ENCODE peak calls at places on chromosomes 1 and 21, in four cellular contexts. Q, F, D and I are unnamed samples.

GRCh38 chr21:21163904-21164303 is 165.7 kb downstream of the NCAM2 start:
- DNase-seq in Q (no peak), D (no peak), F (no peak), I (peak)

GRCh38 chr21:41764558-41765392 is 2.1 kb downstream of the RIPK4 start:
- DNase-seq in Q (no peak), F (no peak), D (no peak), I (no peak)

GRCh38 chr1:21182181-21182711 is 5.5 kb upstream of the EIF4G3 start:
- DNase-seq in Q (peak), F (no peak), D (no peak), I (no peak)

GRCh38 chr21:44303490-44303981 is 3.7 kb downstream of the PFKL start:
- DNase-seq in Q (no peak), F (no peak), D (no peak), I (no peak)

GRCh38 chr1:117613969-117614865 is 8.4 kb downstream of the TENT5C start:
- DNase-seq in Q (no peak), F (no peak), D (no peak), I (no peak)

GRCh38 chr1:15288173-15288926 is 41.3 kb downstream of the FHAD1 start:
- DNase-seq in F (no peak), D (no peak), Q (peak), I (no peak)

GRCh38 chr1:6423321-6423999 is 1.1 kb upstream of the ESPN start:
- DNase-seq in D (no peak), Q (peak), F (peak), I (peak)

GRCh38 chr21:35138665-35139381 is 89.7 kb upstream of the RUNX1 start:
- DNase-seq in D (no peak), F (peak), Q (no peak), I (peak)

GRCh38 chr1:18325151-18325550 is 155.6 kb upstream of the KLHDC7A start:
- DNase-seq in Q (no peak), D (no peak), F (no peak), I (no peak)

GRCh38 chr1:100178092-100178491 is at the start of gene LRRC39:
- DNase-seq in F (no peak), Q (no peak), D (no peak), I (no peak)

GRCh38 chr1:109719337-109719837 is 7.3 kb downstream of the GSTM5 start:
- DNase-seq in F (peak), Q (no peak), D (no peak), I (no peak)

GRCh38 chr21:42153046-42153685 is 65.8 kb upstream of the ABCG1 start:
- DNase-seq in F (no peak), D (no peak), Q (peak), I (no peak)

GRCh38 chr1:240134596-240134995 is 42.9 kb downstream of the FMN2 start:
- DNase-seq in F (no peak), Q (no peak), D (no peak), I (no peak)

GRCh38 chr1:116556289-116557006 is 14.4 kb downstream of the CD58 start:
- DNase-seq in Q (peak), D (peak), F (peak), I (no peak)

GRCh38 chr1:111727056-111727455 is 12.1 kb downstream of the INKA2 start:
- DNase-seq in Q (no peak), D (no peak), F (no peak), I (no peak)

GRCh38 chr1:77281491-77282186 is at the start of gene AK5:
- DNase-seq in D (peak), F (peak), Q (peak), I (peak)

GRCh38 chr1:44721521-44722361 is 9.2 kb downstream of the RNU5D-1 start:
- DNase-seq in F (peak), Q (peak), D (no peak), I (peak)

GRCh38 chr1:115429242-115429641 is 91.2 kb upstream of the NGF start:
- DNase-seq in F (no peak), Q (no peak), D (no peak), I (no peak)

GRCh38 chr1:83959824-83960441 is 39.0 kb downstream of the TTLL7 start:
- DNase-seq in F (no peak), D (no peak), Q (no peak), I (no peak)

GRCh38 chr1:228015276-228016180 is 8.7 kb downstream of the WNT3A start:
- DNase-seq in Q (peak), D (peak), F (no peak), I (peak)

GRCh38 chr1:84721152-84721551 is 30.9 kb upstream of the SSX2IP start:
- DNase-seq in Q (no peak), D (no peak), F (no peak), I (no peak)

GRCh38 chr1:25431495-25432363 is 1.0 kb downstream of the MACO1 start:
- DNase-seq in F (no peak), Q (no peak), D (no peak), I (no peak)

GRCh38 chr1:153963030-153963849 is at the start of gene SLC39A1:
- DNase-seq in F (peak), Q (peak), D (peak), I (peak)

GRCh38 chr1:16991571-16991970 is 11.2 kb upstream of the MFAP2 start:
- DNase-seq in D (no peak), Q (no peak), F (no peak), I (no peak)

GRCh38 chr1:25692560-25692959 is 76.0 kb downstream of the MAN1C1 start:
- DNase-seq in F (no peak), Q (no peak), D (no peak), I (peak)

GRCh38 chr1:85240174-85240601 is 19.3 kb downstream of the C1orf52 start:
- DNase-seq in F (peak), D (peak), Q (no peak), I (peak)

GRCh38 chr1:240362826-240363225 is 249.1 kb downstream of the GREM2 start:
- DNase-seq in Q (no peak), F (no peak), D (no peak), I (no peak)

DNA sequence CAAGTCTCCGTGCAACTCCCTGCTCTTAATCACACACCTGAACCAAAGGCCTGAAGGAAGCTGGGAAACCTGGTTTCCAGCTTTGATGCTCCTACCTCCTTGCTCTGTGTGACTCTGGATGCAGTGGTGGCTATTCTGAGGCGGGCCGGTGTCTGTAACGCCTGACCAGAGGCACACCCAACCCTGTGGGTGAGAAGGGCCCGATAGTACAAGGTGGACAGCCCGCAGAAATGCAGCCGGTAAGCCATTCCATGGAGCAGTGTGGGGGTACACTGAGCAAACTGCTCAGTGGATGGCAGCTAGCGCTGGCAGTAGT is 36.1 kb downstream of the AHDC1 start:
- DNase-seq in D (no peak), F (no peak), Q (no peak), I (no peak)
- TF ChIP-seq CTCF in D (no peak), F (no peak), Q (no peak), I (no peak)

DNA sequence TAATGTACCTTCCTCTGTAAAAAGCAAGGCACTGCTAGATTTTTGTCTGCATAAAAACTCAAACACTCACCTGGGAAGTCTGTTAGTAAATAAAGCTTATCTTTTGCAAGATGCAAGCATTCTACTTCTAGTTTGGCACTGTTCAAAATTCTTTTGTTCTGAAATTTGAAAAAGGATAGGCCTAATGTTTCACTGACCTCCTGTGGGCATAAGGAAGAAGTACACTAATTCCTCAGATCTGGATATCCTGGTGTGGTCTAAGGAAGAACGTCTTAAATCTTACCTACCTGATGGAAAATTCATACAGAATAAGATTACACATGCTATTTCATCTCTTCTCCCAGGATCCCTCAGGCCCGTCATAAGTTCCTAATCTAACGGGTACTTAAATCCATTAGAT is 93.5 kb upstream of the CAMK1G start:
- DNase-seq in Q (no peak), D (no peak), F (no peak), I (no peak)
- TF ChIP-seq CTCF in Q (peak), D (peak), F (no peak), I (no peak)

GRCh38 chr1:24286246-24287010 is 32.7 kb upstream of the GRHL3 start:
- DNase-seq in Q (no peak), F (no peak), D (no peak), I (no peak)
- TF ChIP-seq CTCF in Q (no peak), F (no peak), D (no peak), I (no peak)

DNA sequence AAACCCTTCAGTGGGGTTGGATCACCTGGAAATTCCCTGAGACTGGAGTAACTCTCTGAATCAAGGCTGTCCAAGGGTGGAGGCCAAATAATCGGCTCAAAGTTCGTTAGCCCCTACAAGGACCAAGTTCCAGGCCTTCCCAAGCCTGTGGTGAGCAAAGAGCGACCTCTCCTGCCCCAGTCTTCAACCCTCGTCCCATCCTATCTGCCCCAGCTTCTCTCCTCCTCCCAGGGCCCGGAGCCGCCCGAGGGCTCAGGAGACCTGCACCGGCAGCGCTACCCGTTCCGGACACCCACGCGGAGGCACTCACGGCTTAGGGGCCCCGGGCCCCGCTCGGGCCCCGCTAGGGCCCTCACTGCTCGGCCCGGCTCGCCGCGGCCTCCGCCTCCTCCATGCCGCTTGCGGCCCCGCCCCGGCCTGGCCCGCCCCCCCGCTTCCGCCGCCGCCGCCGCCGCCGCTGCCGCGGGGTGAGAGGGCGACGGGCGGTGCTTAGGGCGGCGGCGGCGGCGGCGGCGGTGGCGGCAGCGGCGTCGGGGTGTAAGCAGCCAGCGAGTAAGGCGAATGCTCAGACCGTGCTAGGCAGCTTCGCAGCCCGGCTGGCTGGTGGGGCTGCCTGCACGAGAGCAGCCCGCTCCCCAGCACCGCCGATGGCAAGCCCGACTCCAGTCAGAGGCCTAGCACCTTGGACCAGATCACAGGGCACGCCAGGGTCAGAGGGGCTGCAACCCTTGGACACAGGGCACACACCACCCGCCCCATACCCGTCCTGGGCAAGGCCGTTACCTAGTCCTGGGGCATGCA is at the start of gene POMGNT1:
- DNase-seq in Q (peak), D (peak), F (peak), I (peak)
- TF ChIP-seq CTCF in Q (no peak), D (peak), F (peak), I (peak)

DNA sequence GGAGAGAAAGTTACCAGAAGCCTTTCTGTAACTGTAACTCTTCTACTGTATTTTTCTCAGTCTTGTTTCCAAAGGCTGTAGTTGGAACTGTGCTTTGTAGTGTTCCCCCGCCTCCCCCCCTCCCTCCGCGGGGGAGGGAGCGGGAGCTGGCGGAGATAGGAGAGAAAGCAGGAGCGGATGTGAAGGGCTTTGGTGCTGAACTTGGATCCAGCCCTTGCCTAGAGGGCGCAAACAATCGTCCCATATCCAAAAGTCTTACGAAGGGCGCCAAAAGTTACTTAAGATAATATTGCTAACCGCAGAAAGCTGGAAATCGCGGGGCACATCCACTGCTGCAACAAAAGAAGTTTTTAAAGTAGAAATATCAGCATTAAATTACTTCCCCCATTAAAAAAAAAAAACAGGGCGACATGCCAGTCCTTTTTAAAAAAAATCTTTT is 2.4 kb upstream of the NFIA start:
- DNase-seq in F (no peak), D (peak), Q (peak), I (no peak)
- TF ChIP-seq CTCF in F (no peak), D (peak), Q (peak), I (no peak)

DNA sequence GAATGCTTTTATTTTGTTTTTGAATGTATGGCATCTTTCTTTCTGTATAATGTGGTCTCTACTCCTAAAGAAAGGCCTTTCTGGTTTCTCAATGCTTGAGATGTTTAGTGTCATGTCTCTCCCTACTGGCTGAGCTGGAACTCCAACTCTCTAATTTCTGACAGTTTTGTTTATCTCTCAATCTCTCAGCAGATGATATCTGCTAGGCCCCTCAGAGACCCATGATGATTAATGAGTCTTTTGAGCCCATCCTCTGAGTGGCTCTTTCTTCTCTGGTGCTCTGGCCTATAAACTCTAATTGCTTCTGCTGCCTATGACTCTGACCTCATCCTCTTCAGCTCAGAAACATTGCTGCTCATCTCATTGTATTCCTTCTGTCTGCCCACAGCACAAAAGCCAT is 46.6 kb downstream of the CRB1 start:
- DNase-seq in D (no peak), F (no peak), Q (no peak), I (no peak)
- TF ChIP-seq CTCF in D (no peak), F (no peak), Q (no peak), I (no peak)

DNA sequence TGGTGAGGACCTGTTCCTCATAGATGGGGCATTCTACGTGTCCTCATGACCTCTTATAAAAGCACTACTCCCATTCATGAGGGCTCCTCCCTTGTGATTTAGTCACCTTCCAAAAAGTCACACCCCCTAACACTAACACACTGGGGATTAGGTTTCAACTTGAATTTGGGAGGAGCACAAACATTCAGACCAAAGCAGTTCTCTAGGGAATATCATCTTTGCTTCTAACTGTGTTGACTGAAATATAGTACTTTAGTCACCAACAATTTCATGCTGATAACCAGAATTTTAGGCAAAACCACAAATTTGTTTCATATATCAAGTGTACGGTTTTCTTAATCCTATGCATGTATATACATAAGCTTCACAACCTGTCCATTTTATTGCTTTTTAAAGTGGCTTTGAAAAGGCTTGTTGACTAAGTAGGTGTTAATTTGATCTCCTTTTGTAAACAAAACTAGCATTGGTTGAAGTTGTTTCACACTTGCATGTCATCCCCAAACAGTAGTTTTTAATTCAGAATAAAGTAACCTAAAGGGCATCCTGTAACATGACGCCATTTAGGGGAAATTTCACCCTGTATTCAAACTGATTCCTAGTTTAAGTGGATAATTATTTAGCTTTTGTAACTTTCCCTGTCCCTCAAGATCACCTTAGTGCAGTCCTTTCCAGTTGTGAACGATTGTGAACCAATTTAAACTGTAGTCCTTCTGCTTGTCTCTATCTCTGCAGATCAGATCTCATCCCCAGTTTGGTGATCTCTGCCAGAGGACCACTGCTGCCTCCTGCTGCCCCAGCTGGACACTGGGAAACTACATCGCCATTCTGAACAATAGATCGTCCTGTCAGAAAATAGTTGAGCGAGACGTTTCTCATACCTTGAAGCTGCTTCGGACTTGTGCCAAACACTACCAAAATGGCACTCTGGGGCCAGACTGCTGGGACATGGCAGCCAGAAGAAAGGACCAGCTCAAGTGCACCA is 141.1 kb downstream of the TLR5 start:
- DNase-seq in Q (no peak), F (no peak), D (no peak), I (no peak)
- TF ChIP-seq CTCF in Q (no peak), F (no peak), D (no peak), I (no peak)